ENCODE peak calls at places on chromosomes 16 and 17, in six cellular contexts. One of them, this sample, is unnamed.

GRCh38 chr17:68603027-68603426 is 1.9 kb upstream of the FAM20A start:
- DNase-seq in Caki2: no peak
- DNase-seq in T1000: no peak
- DNase-seq in effector memory CD8-positive, alpha-beta T cell: no peak
- DNase-seq in coronary artery: no peak
- DNase-seq in DMS53: no peak
- DNase-seq in this sample: no peak

GRCh38 chr16:13441675-13442074 is 478.3 kb upstream of the ERCC4 start:
- DNase-seq in Caki2: no peak
- DNase-seq in T1000: no peak
- DNase-seq in effector memory CD8-positive, alpha-beta T cell: no peak
- DNase-seq in coronary artery: no peak
- DNase-seq in DMS53: no peak
- DNase-seq in this sample: no peak

GRCh38 chr17:17154981-17155380 is 51.2 kb downstream of the PLD6 start:
- DNase-seq in Caki2: no peak
- DNase-seq in T1000: no peak
- DNase-seq in effector memory CD8-positive, alpha-beta T cell: no peak
- DNase-seq in coronary artery: no peak
- DNase-seq in DMS53: no peak
- DNase-seq in this sample: no peak

GRCh38 chr16:5490499-5490898 is 392.9 kb upstream of the EEF2KMT start:
- DNase-seq in Caki2: peak; percentile 39
- DNase-seq in T1000: no peak
- DNase-seq in effector memory CD8-positive, alpha-beta T cell: no peak
- DNase-seq in coronary artery: no peak
- DNase-seq in DMS53: peak; percentile 32
- DNase-seq in this sample: peak; percentile 44

GRCh38 chr17:46837521-46837920 is 13.9 kb upstream of the WNT9B start:
- DNase-seq in Caki2: no peak
- DNase-seq in T1000: no peak
- DNase-seq in effector memory CD8-positive, alpha-beta T cell: no peak
- DNase-seq in coronary artery: no peak
- DNase-seq in DMS53: no peak
- DNase-seq in this sample: no peak

GRCh38 chr17:19538095-19539039 is 4.7 kb downstream of the SLC47A1 start:
- DNase-seq in Caki2: no peak
- DNase-seq in T1000: no peak
- DNase-seq in effector memory CD8-positive, alpha-beta T cell: no peak
- DNase-seq in coronary artery: no peak
- DNase-seq in DMS53: no peak
- DNase-seq in this sample: peak; percentile 55

GRCh38 chr16:61295311-61295710 is 740.9 kb downstream of the CDH8 start:
- DNase-seq in Caki2: peak; percentile 19
- DNase-seq in T1000: no peak
- DNase-seq in effector memory CD8-positive, alpha-beta T cell: no peak
- DNase-seq in coronary artery: no peak
- DNase-seq in DMS53: no peak
- DNase-seq in this sample: no peak

GRCh38 chr17:20096430-20096829 is 87.3 kb downstream of the SPECC1 start:
- DNase-seq in Caki2: no peak
- DNase-seq in T1000: no peak
- DNase-seq in effector memory CD8-positive, alpha-beta T cell: no peak
- DNase-seq in coronary artery: no peak
- DNase-seq in DMS53: no peak
- DNase-seq in this sample: no peak

GRCh38 chr17:64625541-64625940 is 36.6 kb downstream of the SMURF2 start:
- DNase-seq in Caki2: no peak
- DNase-seq in T1000: no peak
- DNase-seq in effector memory CD8-positive, alpha-beta T cell: no peak
- DNase-seq in coronary artery: no peak
- DNase-seq in DMS53: no peak
- DNase-seq in this sample: no peak

GRCh38 chr16:75074415-75074793 is 42.2 kb downstream of the LDHD start:
- DNase-seq in Caki2: no peak
- DNase-seq in T1000: no peak
- DNase-seq in effector memory CD8-positive, alpha-beta T cell: no peak
- DNase-seq in coronary artery: no peak
- DNase-seq in DMS53: no peak
- DNase-seq in this sample: no peak

GRCh38 chr17:31823014-31823413 is 36.0 kb downstream of the COPRS start:
- DNase-seq in Caki2: no peak
- DNase-seq in T1000: no peak
- DNase-seq in effector memory CD8-positive, alpha-beta T cell: no peak
- DNase-seq in coronary artery: no peak
- DNase-seq in DMS53: no peak
- DNase-seq in this sample: no peak

GRCh38 chr17:7916383-7916677 is 241 bp upstream of the RNF227 start:
- DNase-seq in Caki2: no peak
- DNase-seq in T1000: no peak
- DNase-seq in effector memory CD8-positive, alpha-beta T cell: no peak
- DNase-seq in coronary artery: no peak
- DNase-seq in DMS53: no peak
- DNase-seq in this sample: no peak

GRCh38 chr16:19033761-19034160 is 33.7 kb upstream of the COQ7 start:
- DNase-seq in Caki2: no peak
- DNase-seq in T1000: no peak
- DNase-seq in effector memory CD8-positive, alpha-beta T cell: no peak
- DNase-seq in coronary artery: no peak
- DNase-seq in DMS53: no peak
- DNase-seq in this sample: no peak

GRCh38 chr16:87778476-87778829 is 12.7 kb upstream of the KLHDC4 start:
- DNase-seq in Caki2: no peak
- DNase-seq in T1000: no peak
- DNase-seq in effector memory CD8-positive, alpha-beta T cell: no peak
- DNase-seq in coronary artery: no peak
- DNase-seq in DMS53: peak; percentile 48
- DNase-seq in this sample: no peak

GRCh38 chr16:2207872-2208271 is 2.6 kb downstream of the MLST8 start:
- DNase-seq in Caki2: no peak
- DNase-seq in T1000: no peak
- DNase-seq in effector memory CD8-positive, alpha-beta T cell: no peak
- DNase-seq in coronary artery: no peak
- DNase-seq in DMS53: no peak
- DNase-seq in this sample: no peak

GRCh38 chr17:53217311-53217710 is 605.4 kb upstream of the KIF2B start:
- DNase-seq in Caki2: no peak
- DNase-seq in T1000: no peak
- DNase-seq in effector memory CD8-positive, alpha-beta T cell: no peak
- DNase-seq in coronary artery: no peak
- DNase-seq in DMS53: no peak
- DNase-seq in this sample: no peak

GRCh38 chr17:8117980-8118768 is at the start of gene ALOXE3:
- DNase-seq in Caki2: peak; percentile 72
- DNase-seq in T1000: peak; percentile 51
- DNase-seq in effector memory CD8-positive, alpha-beta T cell: no peak
- DNase-seq in coronary artery: no peak
- DNase-seq in DMS53: peak; percentile 85
- DNase-seq in this sample: peak; percentile 42

GRCh38 chr17:44556114-44556853 is 1.0 kb upstream of the FZD2 start:
- DNase-seq in Caki2: peak; percentile 53
- DNase-seq in T1000: no peak
- DNase-seq in effector memory CD8-positive, alpha-beta T cell: no peak
- DNase-seq in coronary artery: no peak
- DNase-seq in DMS53: peak; percentile 43
- DNase-seq in this sample: peak; percentile 86

GRCh38 chr17:48615212-48615962 is at the start of gene HOXB8:
- DNase-seq in Caki2: no peak
- DNase-seq in T1000: no peak
- DNase-seq in effector memory CD8-positive, alpha-beta T cell: no peak
- DNase-seq in coronary artery: no peak
- DNase-seq in DMS53: no peak
- DNase-seq in this sample: no peak

GRCh38 chr17:55458977-55459376 is 37.3 kb upstream of the MMD start:
- DNase-seq in Caki2: peak; percentile 67
- DNase-seq in T1000: peak; percentile 88
- DNase-seq in effector memory CD8-positive, alpha-beta T cell: no peak
- DNase-seq in coronary artery: no peak
- DNase-seq in DMS53: peak; percentile 11
- DNase-seq in this sample: no peak

GRCh38 chr17:81825841-81826471 is 7.1 kb downstream of the MCRIP1 start:
- DNase-seq in Caki2: no peak
- DNase-seq in T1000: no peak
- DNase-seq in effector memory CD8-positive, alpha-beta T cell: no peak
- DNase-seq in coronary artery: no peak
- DNase-seq in DMS53: no peak
- DNase-seq in this sample: no peak

GRCh38 chr17:35795007-35795870 is at the start of gene MMP28:
- DNase-seq in Caki2: peak; percentile 37
- DNase-seq in T1000: no peak
- DNase-seq in effector memory CD8-positive, alpha-beta T cell: peak; percentile 14
- DNase-seq in coronary artery: no peak
- DNase-seq in DMS53: peak; percentile 74
- DNase-seq in this sample: peak; percentile 81

GRCh38 chr17:43309505-43310329 is 75.9 kb upstream of the RNU2-1 start:
- DNase-seq in Caki2: peak; percentile 58
- DNase-seq in T1000: no peak
- DNase-seq in effector memory CD8-positive, alpha-beta T cell: no peak
- DNase-seq in coronary artery: no peak
- DNase-seq in DMS53: no peak
- DNase-seq in this sample: no peak

GRCh38 chr16:62298567-62298966 is 262.3 kb upstream of the CDH8 start:
- DNase-seq in Caki2: no peak
- DNase-seq in T1000: no peak
- DNase-seq in effector memory CD8-positive, alpha-beta T cell: no peak
- DNase-seq in coronary artery: no peak
- DNase-seq in DMS53: no peak
- DNase-seq in this sample: no peak

GRCh38 chr17:32285770-32286517 is 20.3 kb downstream of the RHBDL3 start:
- DNase-seq in Caki2: peak; percentile 50
- DNase-seq in T1000: no peak
- DNase-seq in effector memory CD8-positive, alpha-beta T cell: no peak
- DNase-seq in coronary artery: no peak
- DNase-seq in DMS53: no peak
- DNase-seq in this sample: peak; percentile 66

GRCh38 chr16:72467157-72467759 is 295.3 kb upstream of the PMFBP1 start:
- DNase-seq in Caki2: peak; percentile 39
- DNase-seq in T1000: no peak
- DNase-seq in effector memory CD8-positive, alpha-beta T cell: no peak
- DNase-seq in coronary artery: no peak
- DNase-seq in DMS53: peak; percentile 79
- DNase-seq in this sample: peak; percentile 69

GRCh38 chr16:68605746-68606145 is 39.4 kb upstream of the CDH3 start:
- DNase-seq in Caki2: no peak
- DNase-seq in T1000: no peak
- DNase-seq in effector memory CD8-positive, alpha-beta T cell: no peak
- DNase-seq in coronary artery: no peak
- DNase-seq in DMS53: peak; percentile 10
- DNase-seq in this sample: no peak

GRCh38 chr17:39252788-39253460 is 27.2 kb upstream of the STAC2 start:
- DNase-seq in Caki2: no peak
- DNase-seq in T1000: no peak
- DNase-seq in effector memory CD8-positive, alpha-beta T cell: no peak
- DNase-seq in coronary artery: no peak
- DNase-seq in DMS53: no peak
- DNase-seq in this sample: no peak

GRCh38 chr17:74268554-74268953 is 5.5 kb upstream of the DNAI2 start:
- DNase-seq in Caki2: no peak
- DNase-seq in T1000: no peak
- DNase-seq in effector memory CD8-positive, alpha-beta T cell: no peak
- DNase-seq in coronary artery: no peak
- DNase-seq in DMS53: no peak
- DNase-seq in this sample: no peak

GRCh38 chr16:77409311-77409710 is 25.5 kb downstream of the ADAMTS18 start:
- DNase-seq in Caki2: no peak
- DNase-seq in T1000: no peak
- DNase-seq in effector memory CD8-positive, alpha-beta T cell: no peak
- DNase-seq in coronary artery: no peak
- DNase-seq in DMS53: no peak
- DNase-seq in this sample: no peak

GRCh38 chr17:49252148-49252682 is 21.6 kb upstream of the PHOSPHO1 start:
- DNase-seq in Caki2: peak; percentile 43
- DNase-seq in T1000: no peak
- DNase-seq in effector memory CD8-positive, alpha-beta T cell: no peak
- DNase-seq in coronary artery: no peak
- DNase-seq in DMS53: peak; percentile 40
- DNase-seq in this sample: no peak

GRCh38 chr17:75633484-75634375 is 496 bp downstream of the SMIM5 start:
- DNase-seq in Caki2: peak; percentile 89
- DNase-seq in T1000: peak; percentile 79
- DNase-seq in effector memory CD8-positive, alpha-beta T cell: peak; percentile 28
- DNase-seq in coronary artery: peak; percentile 89
- DNase-seq in DMS53: peak; percentile 99
- DNase-seq in this sample: peak; percentile 97

GRCh38 chr17:63356275-63356905 is 89.7 kb downstream of the CYB561 start:
- DNase-seq in Caki2: peak; percentile 8
- DNase-seq in T1000: peak; percentile 79
- DNase-seq in effector memory CD8-positive, alpha-beta T cell: no peak
- DNase-seq in coronary artery: no peak
- DNase-seq in DMS53: no peak
- DNase-seq in this sample: no peak

GRCh38 chr16:30374538-30374937 is at the start of gene MYL11:
- DNase-seq in Caki2: no peak
- DNase-seq in T1000: no peak
- DNase-seq in effector memory CD8-positive, alpha-beta T cell: no peak
- DNase-seq in coronary artery: no peak
- DNase-seq in DMS53: no peak
- DNase-seq in this sample: no peak

GRCh38 chr16:66618588-66618987 is 14.1 kb downstream of the CMTM3 start:
- DNase-seq in Caki2: peak; percentile 79
- DNase-seq in T1000: peak; percentile 64
- DNase-seq in effector memory CD8-positive, alpha-beta T cell: no peak
- DNase-seq in coronary artery: no peak
- DNase-seq in DMS53: no peak
- DNase-seq in this sample: no peak

GRCh38 chr17:80146121-80147034 is 550 bp downstream of the EIF4A3 start:
- DNase-seq in Caki2: no peak
- DNase-seq in T1000: no peak
- DNase-seq in effector memory CD8-positive, alpha-beta T cell: no peak
- DNase-seq in coronary artery: no peak
- DNase-seq in DMS53: peak; percentile 50
- DNase-seq in this sample: peak; percentile 68

GRCh38 chr17:40699359-40699758 is 4.2 kb downstream of the KRT24 start:
- DNase-seq in Caki2: no peak
- DNase-seq in T1000: no peak
- DNase-seq in effector memory CD8-positive, alpha-beta T cell: no peak
- DNase-seq in coronary artery: no peak
- DNase-seq in DMS53: no peak
- DNase-seq in this sample: no peak

GRCh38 chr16:73023320-73023719 is 24.6 kb downstream of the ZFHX3 start:
- DNase-seq in Caki2: no peak
- DNase-seq in T1000: no peak
- DNase-seq in effector memory CD8-positive, alpha-beta T cell: no peak
- DNase-seq in coronary artery: peak; percentile 66
- DNase-seq in DMS53: no peak
- DNase-seq in this sample: no peak

This sample was measured in NCI-H69.